ENCODE peak calls at places on chromosomes 11 and 22, in five cellular contexts. One of them, this sample, is unnamed.

GRCh38 chr22:33717694-33718396 is 202.4 kb downstream of the LARGE1 start:
- DNase-seq in iris pigment epithelial cell: no peak
- DNase-seq in AG09309: no peak
- DNase-seq in NCI-H1694 treated with DMSO at 0.1 percent for 48 hours: no peak
- DNase-seq in glutamatergic neuron: no peak
- DNase-seq in this sample: no peak

GRCh38 chr11:74570266-74571061 is 21.9 kb upstream of the POLD3 start:
- DNase-seq in iris pigment epithelial cell: peak; percentile 64
- DNase-seq in glutamatergic neuron: peak; percentile 21
- DNase-seq in AG09309: peak; percentile 28
- DNase-seq in NCI-H1694 treated with DMSO at 0.1 percent for 48 hours: peak; percentile 50
- DNase-seq in this sample: peak; percentile 25

GRCh38 chr22:37295946-37296345 is 13.6 kb downstream of the CYTH4 start:
- DNase-seq in iris pigment epithelial cell: no peak
- DNase-seq in NCI-H1694 treated with DMSO at 0.1 percent for 48 hours: no peak
- DNase-seq in glutamatergic neuron: no peak
- DNase-seq in AG09309: no peak
- DNase-seq in this sample: no peak

GRCh38 chr11:36774603-36775002 is 176.6 kb upstream of the RAG2 start:
- DNase-seq in NCI-H1694 treated with DMSO at 0.1 percent for 48 hours: no peak
- DNase-seq in glutamatergic neuron: no peak
- DNase-seq in AG09309: peak; percentile 13
- DNase-seq in iris pigment epithelial cell: peak; percentile 10
- DNase-seq in this sample: no peak

GRCh38 chr11:92681606-92682005 is 287.8 kb upstream of the MTNR1B start:
- DNase-seq in glutamatergic neuron: no peak
- DNase-seq in NCI-H1694 treated with DMSO at 0.1 percent for 48 hours: no peak
- DNase-seq in AG09309: no peak
- DNase-seq in iris pigment epithelial cell: no peak
- DNase-seq in this sample: no peak

GRCh38 chr22:24433001-24433867 is 5.8 kb downstream of the ADORA2A start:
- DNase-seq in AG09309: no peak
- DNase-seq in iris pigment epithelial cell: no peak
- DNase-seq in NCI-H1694 treated with DMSO at 0.1 percent for 48 hours: no peak
- DNase-seq in glutamatergic neuron: peak; percentile 6
- DNase-seq in this sample: no peak

GRCh38 chr11:61967924-61968757 is 707 bp upstream of the FTH1 start:
- DNase-seq in AG09309: no peak
- DNase-seq in iris pigment epithelial cell: peak; percentile 42
- DNase-seq in NCI-H1694 treated with DMSO at 0.1 percent for 48 hours: no peak
- DNase-seq in glutamatergic neuron: peak; percentile 38
- DNase-seq in this sample: peak; percentile 50

GRCh38 chr22:31055322-31056159 is 25.6 kb upstream of the SMTN start:
- DNase-seq in glutamatergic neuron: peak; percentile 30
- DNase-seq in iris pigment epithelial cell: peak; percentile 100
- DNase-seq in AG09309: peak; percentile 92
- DNase-seq in NCI-H1694 treated with DMSO at 0.1 percent for 48 hours: peak; percentile 14
- DNase-seq in this sample: peak; percentile 98

GRCh38 chr22:49633010-49633324 is 194.7 kb downstream of the BRD1 start:
- DNase-seq in AG09309: no peak
- DNase-seq in iris pigment epithelial cell: no peak
- DNase-seq in NCI-H1694 treated with DMSO at 0.1 percent for 48 hours: no peak
- DNase-seq in glutamatergic neuron: no peak
- DNase-seq in this sample: no peak

GRCh38 chr11:95596011-95596489 is 193.5 kb downstream of the FAM76B start:
- DNase-seq in glutamatergic neuron: no peak
- DNase-seq in iris pigment epithelial cell: peak; percentile 79
- DNase-seq in NCI-H1694 treated with DMSO at 0.1 percent for 48 hours: no peak
- DNase-seq in AG09309: no peak
- DNase-seq in this sample: no peak

GRCh38 chr22:29700949-29701927 is 18.6 kb upstream of the CABP7 start:
- DNase-seq in NCI-H1694 treated with DMSO at 0.1 percent for 48 hours: peak; percentile 37
- DNase-seq in glutamatergic neuron: no peak
- DNase-seq in AG09309: no peak
- DNase-seq in iris pigment epithelial cell: no peak
- DNase-seq in this sample: no peak

GRCh38 chr11:60914620-60915249 is 777 bp downstream of the TMEM109 start:
- DNase-seq in AG09309: no peak
- DNase-seq in iris pigment epithelial cell: peak; percentile 50
- DNase-seq in NCI-H1694 treated with DMSO at 0.1 percent for 48 hours: no peak
- DNase-seq in glutamatergic neuron: no peak
- DNase-seq in this sample: no peak

GRCh38 chr22:48646216-48646925 is 1181.3 kb downstream of the BRD1 start:
- DNase-seq in glutamatergic neuron: no peak
- DNase-seq in iris pigment epithelial cell: no peak
- DNase-seq in NCI-H1694 treated with DMSO at 0.1 percent for 48 hours: no peak
- DNase-seq in AG09309: no peak
- DNase-seq in this sample: no peak

GRCh38 chr11:109597336-109597735 is 175.3 kb downstream of the C11orf87 start:
- DNase-seq in AG09309: no peak
- DNase-seq in glutamatergic neuron: no peak
- DNase-seq in NCI-H1694 treated with DMSO at 0.1 percent for 48 hours: no peak
- DNase-seq in iris pigment epithelial cell: no peak
- DNase-seq in this sample: no peak

GRCh38 chr22:21602579-21602978 is 27.2 kb downstream of the YDJC start:
- DNase-seq in NCI-H1694 treated with DMSO at 0.1 percent for 48 hours: no peak
- DNase-seq in AG09309: no peak
- DNase-seq in iris pigment epithelial cell: no peak
- DNase-seq in glutamatergic neuron: no peak
- DNase-seq in this sample: no peak

GRCh38 chr11:66617148-66617814 is 851 bp downstream of the RBM14 start:
- DNase-seq in iris pigment epithelial cell: no peak
- DNase-seq in glutamatergic neuron: no peak
- DNase-seq in NCI-H1694 treated with DMSO at 0.1 percent for 48 hours: no peak
- DNase-seq in AG09309: no peak
- DNase-seq in this sample: no peak

GRCh38 chr22:42990131-42990838 is 24.7 kb downstream of the PACSIN2 start:
- DNase-seq in AG09309: peak; percentile 80
- DNase-seq in glutamatergic neuron: no peak
- DNase-seq in NCI-H1694 treated with DMSO at 0.1 percent for 48 hours: no peak
- DNase-seq in iris pigment epithelial cell: peak; percentile 92
- DNase-seq in this sample: no peak

GRCh38 chr22:22558972-22559603 is at the start of gene PRAME:
- DNase-seq in AG09309: no peak
- DNase-seq in NCI-H1694 treated with DMSO at 0.1 percent for 48 hours: peak; percentile 82
- DNase-seq in glutamatergic neuron: peak; percentile 74
- DNase-seq in iris pigment epithelial cell: peak; percentile 55
- DNase-seq in this sample: no peak

GRCh38 chr11:967995-968751 is 42.5 kb downstream of the AP2A2 start:
- DNase-seq in AG09309: no peak
- DNase-seq in NCI-H1694 treated with DMSO at 0.1 percent for 48 hours: no peak
- DNase-seq in glutamatergic neuron: peak; percentile 58
- DNase-seq in iris pigment epithelial cell: no peak
- DNase-seq in this sample: no peak

GRCh38 chr22:38756631-38757463 is 1.0 kb upstream of the SUN2 start:
- DNase-seq in NCI-H1694 treated with DMSO at 0.1 percent for 48 hours: no peak
- DNase-seq in AG09309: no peak
- DNase-seq in glutamatergic neuron: no peak
- DNase-seq in iris pigment epithelial cell: no peak
- DNase-seq in this sample: no peak

GRCh38 chr11:29333993-29334780 is 682.6 kb downstream of the KCNA4 start:
- DNase-seq in NCI-H1694 treated with DMSO at 0.1 percent for 48 hours: peak; percentile 14
- DNase-seq in AG09309: no peak
- DNase-seq in iris pigment epithelial cell: peak; percentile 86
- DNase-seq in glutamatergic neuron: no peak
- DNase-seq in this sample: no peak

GRCh38 chr11:117972589-117973445 is 13.4 kb upstream of the IL10RA start:
- DNase-seq in glutamatergic neuron: no peak
- DNase-seq in iris pigment epithelial cell: no peak
- DNase-seq in AG09309: no peak
- DNase-seq in NCI-H1694 treated with DMSO at 0.1 percent for 48 hours: no peak
- DNase-seq in this sample: no peak

GRCh38 chr11:26778000-26778757 is 56.3 kb upstream of the SLC5A12 start:
- DNase-seq in AG09309: peak; percentile 77
- DNase-seq in glutamatergic neuron: no peak
- DNase-seq in NCI-H1694 treated with DMSO at 0.1 percent for 48 hours: no peak
- DNase-seq in iris pigment epithelial cell: peak; percentile 88
- DNase-seq in this sample: no peak

GRCh38 chr11:86743223-86744118 is 56.9 kb upstream of the PRSS23 start:
- DNase-seq in AG09309: peak; percentile 91
- DNase-seq in iris pigment epithelial cell: peak; percentile 97
- DNase-seq in NCI-H1694 treated with DMSO at 0.1 percent for 48 hours: no peak
- DNase-seq in glutamatergic neuron: no peak
- DNase-seq in this sample: peak; percentile 56

GRCh38 chr22:19289475-19290161 is 1.9 kb downstream of the CLTCL1 start:
- DNase-seq in NCI-H1694 treated with DMSO at 0.1 percent for 48 hours: no peak
- DNase-seq in iris pigment epithelial cell: peak; percentile 95
- DNase-seq in AG09309: peak; percentile 40
- DNase-seq in glutamatergic neuron: no peak
- DNase-seq in this sample: no peak

GRCh38 chr22:20507253-20508066 is at the start of gene MED15:
- DNase-seq in iris pigment epithelial cell: peak; percentile 92
- DNase-seq in NCI-H1694 treated with DMSO at 0.1 percent for 48 hours: peak; percentile 60
- DNase-seq in AG09309: no peak
- DNase-seq in glutamatergic neuron: peak; percentile 93
- DNase-seq in this sample: peak; percentile 90

GRCh38 chr11:2911088-2912037 is 17.9 kb downstream of the PHLDA2 start:
- DNase-seq in NCI-H1694 treated with DMSO at 0.1 percent for 48 hours: no peak
- DNase-seq in iris pigment epithelial cell: no peak
- DNase-seq in glutamatergic neuron: no peak
- DNase-seq in AG09309: no peak
- DNase-seq in this sample: no peak

GRCh38 chr11:65429724-65430405 is 7.3 kb downstream of the NEAT1 start:
- DNase-seq in AG09309: peak; percentile 81
- DNase-seq in glutamatergic neuron: no peak
- DNase-seq in NCI-H1694 treated with DMSO at 0.1 percent for 48 hours: peak; percentile 43
- DNase-seq in iris pigment epithelial cell: peak; percentile 84
- DNase-seq in this sample: peak; percentile 61

GRCh38 chr11:106077609-106078517 is at the start of gene AASDHPPT:
- DNase-seq in iris pigment epithelial cell: peak; percentile 49
- DNase-seq in glutamatergic neuron: no peak
- DNase-seq in NCI-H1694 treated with DMSO at 0.1 percent for 48 hours: peak; percentile 14
- DNase-seq in AG09309: no peak
- DNase-seq in this sample: peak; percentile 21

GRCh38 chr11:124074554-124074953 is 33.4 kb upstream of the OR10G7 start:
- DNase-seq in AG09309: no peak
- DNase-seq in glutamatergic neuron: no peak
- DNase-seq in iris pigment epithelial cell: no peak
- DNase-seq in NCI-H1694 treated with DMSO at 0.1 percent for 48 hours: no peak
- DNase-seq in this sample: no peak